ENCODE peak calls at places on chromosomes 2 and 18, in six cellular contexts. A, V, R, E, U and I are unnamed samples.

GRCh38 chr2:47249427-47249826 is 94.3 kb upstream of the STPG4 start:
- DNase-seq in A (no peak), V (no peak), R (peak; percentile 60), E (no peak), U (no peak), I (no peak)

GRCh38 chr2:15142069-15142689 is 419.0 kb downstream of the NBAS start:
- DNase-seq in A (peak; percentile 90), V (no peak), R (no peak), E (no peak), U (no peak), I (no peak)

GRCh38 chr2:72681016-72681995 is 144.5 kb downstream of the EXOC6B start:
- DNase-seq in A (no peak), V (no peak), R (peak; percentile 75), E (no peak), U (no peak), I (no peak)

GRCh38 chr2:222360146-222360545 is 61.3 kb upstream of the PAX3 start:
- DNase-seq in A (no peak), V (no peak), R (no peak), E (no peak), U (no peak), I (no peak)

GRCh38 chr2:37737507-37737906 is 66.1 kb upstream of the CDC42EP3 start:
- DNase-seq in A (no peak), V (no peak), R (no peak), E (no peak), U (no peak), I (no peak)

GRCh38 chr18:58580623-58581022 is 48.3 kb downstream of the ALPK2 start:
- DNase-seq in A (peak; percentile 87), V (no peak), R (no peak), E (no peak), U (no peak), I (no peak)

GRCh38 chr2:210199854-210200253 is 25.4 kb downstream of the ACADL start:
- DNase-seq in A (no peak), V (no peak), R (no peak), E (no peak), U (no peak), I (no peak)

GRCh38 chr2:74532222-74532621 is 2.5 kb downstream of the HTRA2 start:
- DNase-seq in A (no peak), V (no peak), R (peak; percentile 57), E (no peak), U (no peak), I (no peak)

GRCh38 chr18:56990678-56991077 is 156.2 kb upstream of the BOD1L2 start:
- DNase-seq in A (no peak), V (no peak), R (no peak), E (no peak), U (no peak), I (no peak)

GRCh38 chr2:241064008-241064801 is 37.9 kb downstream of the MTERF4 start:
- DNase-seq in A (peak; percentile 23), V (peak; percentile 68), R (peak; percentile 20), E (peak; percentile 19), U (peak; percentile 19), I (no peak)

GRCh38 chr18:49846718-49847470 is 33.6 kb upstream of the ACAA2 start:
- DNase-seq in A (no peak), V (no peak), R (no peak), E (no peak), U (no peak), I (no peak)

GRCh38 chr2:226077841-226078240 is 678.3 kb downstream of the NYAP2 start:
- DNase-seq in A (no peak), V (no peak), R (no peak), E (no peak), U (no peak), I (no peak)
- H3K27ac ChIP-seq in A (no peak overlapping the region), V (no peak overlapping the region), R (no peak overlapping the region), E (no peak overlapping the region), U (no peak overlapping the region), I (no peak overlapping the region)

DNA sequence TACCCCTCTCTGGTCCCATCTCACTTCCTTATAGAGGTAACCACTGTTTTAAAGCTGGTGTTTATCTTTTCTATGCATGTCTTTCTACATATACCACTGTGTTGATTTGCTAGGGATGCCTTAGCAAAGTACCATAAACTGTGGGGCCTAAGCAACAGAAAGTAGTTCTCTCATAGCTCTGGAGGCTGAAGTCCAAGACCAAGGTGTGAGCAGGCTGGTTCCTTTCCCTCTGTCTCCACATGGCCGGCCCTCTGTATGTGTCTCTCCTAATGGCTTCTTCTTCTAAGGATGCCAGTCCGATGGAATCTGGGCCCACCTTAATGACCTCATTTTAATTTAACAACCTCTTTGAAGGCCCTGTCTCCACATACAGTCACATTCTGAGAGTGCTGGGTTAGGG is 40.8 kb upstream of the ROCK2 start:
- DNase-seq in A (no peak), V (no peak), R (peak; percentile 84), E (no peak), U (no peak), I (no peak)
- H3K27ac ChIP-seq in A (no peak overlapping the region), V (peak overlapping the region; percentile 2), R (peak overlapping the region; percentile 7), E (no peak overlapping the region), U (no peak overlapping the region), I (no peak overlapping the region)

GRCh38 chr2:196163285-196163684 is 8.1 kb downstream of the STK17B start:
- DNase-seq in A (no peak), V (no peak), R (no peak), E (no peak), U (no peak), I (no peak)
- H3K27ac ChIP-seq in A (no peak overlapping the region), V (no peak overlapping the region), R (no peak overlapping the region), E (no peak overlapping the region), U (no peak overlapping the region), I (no peak overlapping the region)

GRCh38 chr2:109332880-109333279 is 203.9 kb downstream of the SH3RF3 start:
- DNase-seq in A (no peak), V (no peak), R (no peak), E (no peak), U (no peak), I (no peak)

GRCh38 chr2:109333414-109334194 is 204.6 kb downstream of the SH3RF3 start:
- DNase-seq in A (peak; percentile 63), V (no peak), R (no peak), E (no peak), U (no peak), I (no peak)

GRCh38 chr2:109330056-109330455 is 201.1 kb downstream of the SH3RF3 start:
- DNase-seq in A (no peak), V (no peak), R (no peak), E (no peak), U (no peak), I (no peak)

GRCh38 chr2:109331864-109332848 is 203.2 kb downstream of the SH3RF3 start:
- DNase-seq in A (peak; percentile 82), V (peak; percentile 40), R (peak; percentile 13), E (peak; percentile 58), U (peak; percentile 36), I (no peak)

GRCh38 chr2:109331081-109331480 is 202.1 kb downstream of the SH3RF3 start:
- DNase-seq in A (no peak), V (no peak), R (no peak), E (no peak), U (no peak), I (no peak)
- H3K27ac ChIP-seq in A (no peak overlapping the region), V (peak overlapping the region; percentile 71), R (no peak overlapping the region), E (no peak overlapping the region), U (no peak overlapping the region), I (no peak overlapping the region)

DNA sequence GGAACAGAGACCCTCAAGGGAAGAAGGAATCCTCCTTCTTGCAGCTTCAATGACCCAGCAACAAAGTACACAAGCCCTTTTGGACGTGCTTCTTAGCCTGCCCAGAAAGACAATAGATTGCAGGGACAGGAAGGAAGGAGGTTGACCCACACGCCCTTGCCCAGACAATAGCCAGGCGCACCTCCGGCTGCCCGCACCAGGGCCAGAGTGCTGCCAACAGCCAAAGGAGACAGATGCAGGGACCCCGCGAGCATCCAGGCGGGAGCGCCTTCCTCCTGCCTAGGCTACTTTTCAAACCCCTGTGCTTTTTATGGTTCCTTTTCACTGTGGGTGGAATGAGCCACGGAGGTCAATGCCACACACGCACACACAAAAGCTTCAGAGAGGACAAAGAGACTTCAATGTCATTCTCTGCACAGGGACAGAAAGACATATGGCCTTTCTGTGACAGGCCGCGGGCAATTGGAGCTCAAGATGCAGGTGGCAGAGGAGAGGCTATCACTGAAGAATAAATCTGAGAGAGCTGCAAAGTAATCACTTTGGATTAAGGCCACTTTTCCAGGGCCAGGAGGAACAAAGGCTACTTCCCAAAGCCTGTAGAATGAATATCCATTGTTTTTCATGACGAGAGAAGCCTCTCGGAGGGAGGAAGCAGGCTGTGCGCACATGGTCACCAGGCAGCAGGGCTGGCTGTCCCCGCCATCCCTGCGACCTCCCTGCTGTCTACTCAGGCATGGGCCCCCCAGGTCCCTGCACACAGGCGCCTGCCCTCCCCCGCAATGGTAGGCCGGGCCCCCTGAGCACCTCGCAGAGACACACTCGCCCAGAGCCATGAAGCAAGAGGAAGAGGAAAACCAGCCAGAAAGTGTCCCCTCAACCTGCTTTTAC is 300.5 kb downstream of the EIPR1 start:
- DNase-seq in A (no peak), V (no peak), R (no peak), E (no peak), U (no peak), I (no peak)
- H3K27ac ChIP-seq in A (no peak overlapping the region), V (no peak overlapping the region), R (no peak overlapping the region), E (no peak overlapping the region), U (no peak overlapping the region), I (no peak overlapping the region)